ENCODE peak calls at places on chromosome 13, in six cellular contexts. H is right lobe of liver; R is CD4-positive, alpha-beta T cell; O is head of caudate nucleus; T is CD8-positive, alpha-beta T cell; M is osteoblast. C is an unnamed sample.
A peak's percentile ranks its signal among the peaks of the same experiment; 100 is the strongest.

GRCh38 chr13:23621316-23621645 is 51.1 kb downstream of the TNFRSF19 start:
- DNase-seq in H (no peak), R (no peak), O (no peak), T (no peak), M (peak; percentile 95), C (no peak)

GRCh38 chr13:41452462-41452861 is 4.9 kb upstream of the RGCC start:
- DNase-seq in H (no peak), R (no peak), O (no peak), T (no peak), M (peak; percentile 39), C (no peak)

GRCh38 chr13:50389726-50390125 is 374.5 kb downstream of the KCNRG start:
- DNase-seq in H (no peak), R (no peak), O (no peak), T (no peak), M (no peak), C (no peak)

GRCh38 chr13:50255639-50256038 is 240.4 kb downstream of the KCNRG start:
- DNase-seq in H (no peak), R (no peak), O (no peak), T (no peak), M (no peak), C (no peak)

GRCh38 chr13:104984296-104984818 is 1551.1 kb downstream of the EFNB2 start:
- DNase-seq in H (no peak), R (peak; percentile 1), O (peak; percentile 36), T (no peak), M (no peak), C (no peak)

GRCh38 chr13:111323950-111324651 is 3.7 kb downstream of the TEX29 start:
- DNase-seq in H (no peak), R (no peak), O (no peak), T (no peak), M (no peak), C (no peak)

GRCh38 chr13:45876781-45877180 is 25.2 kb upstream of the SIAH3 start:
- DNase-seq in H (no peak), R (no peak), O (no peak), T (no peak), M (no peak), C (no peak)

GRCh38 chr13:100485265-100485664 is 103.3 kb downstream of the GGACT start:
- DNase-seq in H (no peak), R (no peak), O (no peak), T (no peak), M (no peak), C (no peak)

GRCh38 chr13:74093691-74094090 is 40.5 kb downstream of the KLF12 start:
- DNase-seq in H (no peak), R (no peak), O (no peak), T (no peak), M (no peak), C (no peak)

GRCh38 chr13:30805603-30806011 is 70.3 kb downstream of the ALOX5AP start:
- DNase-seq in H (peak; percentile 55), R (no peak), O (peak; percentile 83), T (no peak), M (no peak), C (no peak)

GRCh38 chr13:31885994-31886393 is 145.6 kb upstream of the FRY start:
- DNase-seq in H (no peak), R (no peak), O (no peak), T (no peak), M (no peak), C (no peak)

GRCh38 chr13:98273824-98274786 is 97.0 kb upstream of the RNF113B start:
- DNase-seq in H (no peak), R (no peak), O (no peak), T (no peak), M (no peak), C (no peak)

GRCh38 chr13:45468676-45469075 is 3.9 kb downstream of the COG3 start:
- DNase-seq in H (no peak), R (no peak), O (no peak), T (no peak), M (no peak), C (no peak)

GRCh38 chr13:60433505-60433904 is 36.5 kb downstream of the TDRD3 start:
- DNase-seq in H (no peak), R (no peak), O (no peak), T (no peak), M (no peak), C (no peak)

GRCh38 chr13:112509190-112509589 is 78.8 kb downstream of the TUBGCP3 start:
- DNase-seq in H (no peak), R (no peak), O (no peak), T (no peak), M (no peak), C (no peak)

GRCh38 chr13:27406178-27406939 is 18.1 kb upstream of the GTF3A start:
- DNase-seq in H (no peak), R (no peak), O (no peak), T (peak; percentile 21), M (no peak), C (no peak)

GRCh38 chr13:92716749-92717148 is 509.9 kb upstream of the GPC6 start:
- DNase-seq in H (no peak), R (no peak), O (no peak), T (no peak), M (no peak), C (no peak)

GRCh38 chr13:64505511-64505910 is 2724.6 kb downstream of the PCDH9 start:
- DNase-seq in H (no peak), R (no peak), O (no peak), T (no peak), M (no peak), C (no peak)

GRCh38 chr13:74306496-74306895 is 172.3 kb upstream of the KLF12 start:
- DNase-seq in H (no peak), R (no peak), O (no peak), T (no peak), M (no peak), C (no peak)

GRCh38 chr13:26646603-26647002 is 89.1 kb downstream of the WASF3 start:
- DNase-seq in H (no peak), R (no peak), O (no peak), T (no peak), M (peak; percentile 54), C (no peak)

GRCh38 chr13:56166864-56167263 is 973.9 kb upstream of the PRR20A start:
- DNase-seq in H (no peak), R (no peak), O (no peak), T (no peak), M (no peak), C (no peak)

GRCh38 chr13:102508411-102508810 is 88.4 kb upstream of the TPP2 start:
- DNase-seq in H (no peak), R (no peak), O (no peak), T (no peak), M (no peak), C (no peak)

GRCh38 chr13:98370806-98371553 is 193.9 kb upstream of the RNF113B start:
- DNase-seq in H (no peak), R (no peak), O (no peak), T (no peak), M (peak; percentile 69), C (no peak)